ENCODE peak calls at places on chromosomes 2 and 18, in six cellular contexts. One of them, this sample, is unnamed.

GRCh38 chr2:105243961-105244360 is 2.4 kb downstream of the GPR45 start:
- DNase-seq in H9: peak; percentile 64
- DNase-seq in right lobe of liver: no peak
- DNase-seq in Calu3: no peak
- DNase-seq in activated T-cell treated with anti-CD3 and anti-CD28 coated beads, Interleukin-2, amount 50 U/mL, for 1 hour: no peak
- DNase-seq in mucosa of gallbladder: no peak
- DNase-seq in this sample: peak; percentile 28

GRCh38 chr2:144078091-144078490 is 441.8 kb downstream of the ZEB2 start:
- DNase-seq in H9: no peak
- DNase-seq in right lobe of liver: no peak
- DNase-seq in Calu3: no peak
- DNase-seq in activated T-cell treated with anti-CD3 and anti-CD28 coated beads, Interleukin-2, amount 50 U/mL, for 1 hour: no peak
- DNase-seq in mucosa of gallbladder: no peak
- DNase-seq in this sample: no peak

GRCh38 chr2:144096531-144096930 is 423.4 kb downstream of the ZEB2 start:
- DNase-seq in H9: no peak
- DNase-seq in right lobe of liver: no peak
- DNase-seq in Calu3: no peak
- DNase-seq in activated T-cell treated with anti-CD3 and anti-CD28 coated beads, Interleukin-2, amount 50 U/mL, for 1 hour: no peak
- DNase-seq in mucosa of gallbladder: no peak
- DNase-seq in this sample: no peak

GRCh38 chr2:38148501-38148900 is 72.5 kb upstream of the CYP1B1 start:
- DNase-seq in H9: no peak
- DNase-seq in right lobe of liver: peak; percentile 84
- DNase-seq in Calu3: peak; percentile 67
- DNase-seq in activated T-cell treated with anti-CD3 and anti-CD28 coated beads, Interleukin-2, amount 50 U/mL, for 1 hour: no peak
- DNase-seq in mucosa of gallbladder: peak; percentile 64
- DNase-seq in this sample: no peak

GRCh38 chr2:241357531-241357930 is 1.4 kb downstream of the FARP2 start:
- DNase-seq in H9: no peak
- DNase-seq in right lobe of liver: no peak
- DNase-seq in Calu3: no peak
- DNase-seq in activated T-cell treated with anti-CD3 and anti-CD28 coated beads, Interleukin-2, amount 50 U/mL, for 1 hour: no peak
- DNase-seq in mucosa of gallbladder: no peak
- DNase-seq in this sample: no peak

GRCh38 chr18:48314694-48315093 is 94.5 kb downstream of the ZBTB7C start:
- DNase-seq in H9: peak; percentile 46
- DNase-seq in right lobe of liver: no peak
- DNase-seq in Calu3: no peak
- DNase-seq in activated T-cell treated with anti-CD3 and anti-CD28 coated beads, Interleukin-2, amount 50 U/mL, for 1 hour: no peak
- DNase-seq in mucosa of gallbladder: no peak
- DNase-seq in this sample: no peak

GRCh38 chr2:114274957-114275356 is 167.5 kb upstream of the DPP10 start:
- DNase-seq in H9: no peak
- DNase-seq in right lobe of liver: no peak
- DNase-seq in Calu3: no peak
- DNase-seq in activated T-cell treated with anti-CD3 and anti-CD28 coated beads, Interleukin-2, amount 50 U/mL, for 1 hour: no peak
- DNase-seq in mucosa of gallbladder: no peak
- DNase-seq in this sample: no peak

GRCh38 chr2:98751748-98752147 is 20.8 kb upstream of the MGAT4A start:
- DNase-seq in H9: no peak
- DNase-seq in right lobe of liver: no peak
- DNase-seq in Calu3: no peak
- DNase-seq in activated T-cell treated with anti-CD3 and anti-CD28 coated beads, Interleukin-2, amount 50 U/mL, for 1 hour: no peak
- DNase-seq in mucosa of gallbladder: no peak
- DNase-seq in this sample: no peak

GRCh38 chr2:132902626-132903025 is 232.6 kb upstream of the LYPD1 start:
- DNase-seq in H9: no peak
- DNase-seq in right lobe of liver: no peak
- DNase-seq in Calu3: no peak
- DNase-seq in activated T-cell treated with anti-CD3 and anti-CD28 coated beads, Interleukin-2, amount 50 U/mL, for 1 hour: no peak
- DNase-seq in mucosa of gallbladder: no peak
- DNase-seq in this sample: no peak

GRCh38 chr18:25298853-25299274 is 53.1 kb downstream of the ZNF521 start:
- DNase-seq in H9: no peak
- DNase-seq in right lobe of liver: no peak
- DNase-seq in Calu3: peak; percentile 27
- DNase-seq in activated T-cell treated with anti-CD3 and anti-CD28 coated beads, Interleukin-2, amount 50 U/mL, for 1 hour: no peak
- DNase-seq in mucosa of gallbladder: peak; percentile 11
- DNase-seq in this sample: peak; percentile 19

GRCh38 chr18:31946305-31947046 is 3.5 kb upstream of the TRAPPC8 start:
- DNase-seq in H9: peak; percentile 58
- DNase-seq in right lobe of liver: no peak
- DNase-seq in Calu3: no peak
- DNase-seq in activated T-cell treated with anti-CD3 and anti-CD28 coated beads, Interleukin-2, amount 50 U/mL, for 1 hour: no peak
- DNase-seq in mucosa of gallbladder: no peak
- DNase-seq in this sample: no peak

GRCh38 chr2:15259356-15259756 is 301.8 kb downstream of the NBAS start:
- DNase-seq in H9: peak; percentile 57
- DNase-seq in right lobe of liver: peak; percentile 52
- DNase-seq in Calu3: no peak
- DNase-seq in activated T-cell treated with anti-CD3 and anti-CD28 coated beads, Interleukin-2, amount 50 U/mL, for 1 hour: no peak
- DNase-seq in mucosa of gallbladder: no peak
- DNase-seq in this sample: no peak

GRCh38 chr2:25241452-25241851 is 73.1 kb upstream of the POMC start:
- DNase-seq in H9: no peak
- DNase-seq in right lobe of liver: no peak
- DNase-seq in Calu3: no peak
- DNase-seq in activated T-cell treated with anti-CD3 and anti-CD28 coated beads, Interleukin-2, amount 50 U/mL, for 1 hour: no peak
- DNase-seq in mucosa of gallbladder: no peak
- DNase-seq in this sample: no peak

GRCh38 chr2:42086500-42086953 is 38.7 kb downstream of the PKDCC start:
- DNase-seq in H9: peak; percentile 56
- DNase-seq in right lobe of liver: no peak
- DNase-seq in Calu3: peak; percentile 60
- DNase-seq in activated T-cell treated with anti-CD3 and anti-CD28 coated beads, Interleukin-2, amount 50 U/mL, for 1 hour: peak; percentile 35
- DNase-seq in mucosa of gallbladder: peak; percentile 66
- DNase-seq in this sample: peak; percentile 44

GRCh38 chr18:67386028-67386427 is 130.5 kb downstream of the DSEL start:
- DNase-seq in H9: no peak
- DNase-seq in right lobe of liver: no peak
- DNase-seq in Calu3: peak; percentile 5
- DNase-seq in activated T-cell treated with anti-CD3 and anti-CD28 coated beads, Interleukin-2, amount 50 U/mL, for 1 hour: no peak
- DNase-seq in mucosa of gallbladder: peak; percentile 34
- DNase-seq in this sample: no peak

GRCh38 chr2:108960006-108960405 is 29.0 kb downstream of the EDAR start:
- DNase-seq in H9: no peak
- DNase-seq in right lobe of liver: no peak
- DNase-seq in Calu3: no peak
- DNase-seq in activated T-cell treated with anti-CD3 and anti-CD28 coated beads, Interleukin-2, amount 50 U/mL, for 1 hour: no peak
- DNase-seq in mucosa of gallbladder: no peak
- DNase-seq in this sample: no peak

GRCh38 chr2:85057236-85057635 is 76.0 kb upstream of the TCF7L1 start:
- DNase-seq in H9: no peak
- DNase-seq in right lobe of liver: no peak
- DNase-seq in Calu3: no peak
- DNase-seq in activated T-cell treated with anti-CD3 and anti-CD28 coated beads, Interleukin-2, amount 50 U/mL, for 1 hour: no peak
- DNase-seq in mucosa of gallbladder: no peak
- DNase-seq in this sample: no peak

GRCh38 chr2:74374509-74375205 is 5.5 kb downstream of the DCTN1 start:
- DNase-seq in H9: peak; percentile 93
- DNase-seq in right lobe of liver: no peak
- DNase-seq in Calu3: no peak
- DNase-seq in activated T-cell treated with anti-CD3 and anti-CD28 coated beads, Interleukin-2, amount 50 U/mL, for 1 hour: no peak
- DNase-seq in mucosa of gallbladder: peak; percentile 88
- DNase-seq in this sample: peak; percentile 88

GRCh38 chr2:157822993-157823392 is 53.1 kb downstream of the ACVR1 start:
- DNase-seq in H9: no peak
- DNase-seq in right lobe of liver: no peak
- DNase-seq in Calu3: no peak
- DNase-seq in activated T-cell treated with anti-CD3 and anti-CD28 coated beads, Interleukin-2, amount 50 U/mL, for 1 hour: no peak
- DNase-seq in mucosa of gallbladder: no peak
- DNase-seq in this sample: no peak

GRCh38 chr18:48956378-48956777 is 5.6 kb upstream of the SMAD7 start:
- DNase-seq in H9: no peak
- DNase-seq in right lobe of liver: no peak
- DNase-seq in Calu3: no peak
- DNase-seq in activated T-cell treated with anti-CD3 and anti-CD28 coated beads, Interleukin-2, amount 50 U/mL, for 1 hour: no peak
- DNase-seq in mucosa of gallbladder: no peak
- DNase-seq in this sample: no peak

GRCh38 chr2:206040525-206040924 is 45.4 kb downstream of the INO80D start:
- DNase-seq in H9: no peak
- DNase-seq in right lobe of liver: no peak
- DNase-seq in Calu3: no peak
- DNase-seq in activated T-cell treated with anti-CD3 and anti-CD28 coated beads, Interleukin-2, amount 50 U/mL, for 1 hour: no peak
- DNase-seq in mucosa of gallbladder: no peak
- DNase-seq in this sample: no peak

GRCh38 chr2:133766164-133766832 is 198.0 kb upstream of the NCKAP5 start:
- DNase-seq in H9: no peak
- DNase-seq in right lobe of liver: no peak
- DNase-seq in Calu3: no peak
- DNase-seq in activated T-cell treated with anti-CD3 and anti-CD28 coated beads, Interleukin-2, amount 50 U/mL, for 1 hour: no peak
- DNase-seq in mucosa of gallbladder: no peak
- DNase-seq in this sample: no peak

GRCh38 chr2:166000401-166000800 is 46.8 kb upstream of the TTC21B start:
- DNase-seq in H9: no peak
- DNase-seq in right lobe of liver: no peak
- DNase-seq in Calu3: no peak
- DNase-seq in activated T-cell treated with anti-CD3 and anti-CD28 coated beads, Interleukin-2, amount 50 U/mL, for 1 hour: no peak
- DNase-seq in mucosa of gallbladder: no peak
- DNase-seq in this sample: no peak

This sample was measured in K562.